ENCODE peak calls at places on chromosome 16, in six cellular contexts. R is pancreas, G is activated B cell treated with CpG ODN at 0.5 μM for 24 hours, I is OCI-LY7, P is A549, V is colonic mucosa. J is an unnamed sample.

GRCh38 chr16:11497851-11498289 is 88.8 kb downstream of the LITAF start:
- DNase-seq in I (no peak), R (no peak), V (no peak), P (peak; percentile 81), G (no peak), J (no peak)

GRCh38 chr16:68367034-68367433 is 56.2 kb downstream of the PRMT7 start:
- DNase-seq in G (no peak), R (no peak), V (peak; percentile 72), P (peak; percentile 52), I (peak; percentile 62), J (peak; percentile 3)

GRCh38 chr16:65975049-65975708 is 391.3 kb upstream of the CDH5 start:
- DNase-seq in R (no peak), V (no peak), P (peak; percentile 66), I (no peak), G (no peak), J (peak; percentile 25)

GRCh38 chr16:12771341-12771798 is 32.3 kb downstream of the CPPED1 start:
- DNase-seq in G (no peak), P (no peak), R (no peak), I (no peak), V (no peak), J (no peak)

GRCh38 chr16:81838794-81839193 is 59.7 kb downstream of the PLCG2 start:
- DNase-seq in G (no peak), R (no peak), I (peak; percentile 63), P (no peak), V (no peak), J (no peak)

GRCh38 chr16:14280541-14280940 is 209.4 kb downstream of the MRTFB start:
- DNase-seq in I (no peak), V (no peak), R (no peak), P (no peak), G (no peak), J (no peak)

GRCh38 chr16:56401482-56401881 is 23.9 kb downstream of the AMFR start:
- DNase-seq in P (peak; percentile 55), I (peak; percentile 19), V (no peak), R (no peak), G (no peak), J (no peak)

GRCh38 chr16:3810818-3811217 is 69.7 kb downstream of the CREBBP start:
- DNase-seq in R (no peak), I (no peak), G (no peak), P (no peak), V (no peak), J (no peak)

GRCh38 chr16:69351309-69352027 is at the start of gene TMED6:
- DNase-seq in I (no peak), P (no peak), V (peak; percentile 87), R (peak; percentile 82), G (no peak), J (no peak)

GRCh38 chr16:66273644-66274334 is 92.7 kb upstream of the CDH5 start:
- DNase-seq in G (no peak), V (no peak), P (peak; percentile 16), R (no peak), I (no peak), J (no peak)

GRCh38 chr16:82329504-82330192 is 159.6 kb upstream of the MPHOSPH6 start:
- DNase-seq in P (no peak), V (no peak), G (no peak), I (no peak), R (peak; percentile 62), J (no peak)

GRCh38 chr16:4664538-4665418 is 28.6 kb upstream of the NUDT16L1 start:
- DNase-seq in R (no peak), V (peak; percentile 87), G (no peak), P (peak; percentile 22), I (no peak), J (no peak)

GRCh38 chr16:31471875-31472558 is at the start of gene TGFB1I1:
- DNase-seq in V (peak; percentile 60), I (no peak), P (peak; percentile 50), G (no peak), R (no peak), J (peak; percentile 72)

GRCh38 chr16:54171855-54172537 is 114.6 kb downstream of the IRX3 start:
- DNase-seq in G (no peak), R (peak; percentile 54), V (no peak), I (no peak), P (no peak), J (peak; percentile 51)

GRCh38 chr16:81005644-81006471 is 827 bp downstream of the CMC2 start:
- DNase-seq in V (peak; percentile 83), I (no peak), P (peak; percentile 57), R (peak; percentile 78), G (no peak), J (no peak)

GRCh38 chr16:75653926-75654325 is 6.4 kb downstream of the TERF2IP start:
- DNase-seq in I (peak; percentile 16), P (no peak), R (no peak), V (no peak), G (no peak), J (peak; percentile 46)

GRCh38 chr16:56603589-56603988 is 4.8 kb upstream of the MT2A start:
- DNase-seq in P (peak; percentile 78), G (no peak), R (peak; percentile 27), V (peak; percentile 53), I (peak; percentile 32), J (no peak)

GRCh38 chr16:19898924-19899604 is 14.4 kb upstream of the GPRC5B start:
- DNase-seq in G (no peak), R (peak; percentile 26), P (peak; percentile 66), V (peak; percentile 55), I (peak; percentile 45), J (no peak)

GRCh38 chr16:67666538-67667433 is at the start of the genes C16orf86 and ENKD1:
- DNase-seq in P (peak; percentile 62), G (peak; percentile 77), R (peak; percentile 87), I (peak; percentile 89), V (peak; percentile 83), J (peak; percentile 25)

GRCh38 chr16:50841081-50841886 is 99.4 kb downstream of the CYLD start:
- DNase-seq in I (no peak), G (no peak), V (no peak), P (no peak), R (no peak), J (no peak)

GRCh38 chr16:50842013-50842505 is 100.2 kb downstream of the CYLD start:
- DNase-seq in G (no peak), P (no peak), V (no peak), I (no peak), R (no peak), J (no peak)

GRCh38 chr16:50838885-50839284 is 97.0 kb downstream of the CYLD start:
- DNase-seq in P (no peak), G (no peak), I (no peak), V (no peak), R (no peak), J (no peak)

GRCh38 chr16:50839356-50839755 is 97.5 kb downstream of the CYLD start:
- DNase-seq in I (no peak), R (no peak), G (no peak), P (no peak), V (no peak), J (no peak)

DNA sequence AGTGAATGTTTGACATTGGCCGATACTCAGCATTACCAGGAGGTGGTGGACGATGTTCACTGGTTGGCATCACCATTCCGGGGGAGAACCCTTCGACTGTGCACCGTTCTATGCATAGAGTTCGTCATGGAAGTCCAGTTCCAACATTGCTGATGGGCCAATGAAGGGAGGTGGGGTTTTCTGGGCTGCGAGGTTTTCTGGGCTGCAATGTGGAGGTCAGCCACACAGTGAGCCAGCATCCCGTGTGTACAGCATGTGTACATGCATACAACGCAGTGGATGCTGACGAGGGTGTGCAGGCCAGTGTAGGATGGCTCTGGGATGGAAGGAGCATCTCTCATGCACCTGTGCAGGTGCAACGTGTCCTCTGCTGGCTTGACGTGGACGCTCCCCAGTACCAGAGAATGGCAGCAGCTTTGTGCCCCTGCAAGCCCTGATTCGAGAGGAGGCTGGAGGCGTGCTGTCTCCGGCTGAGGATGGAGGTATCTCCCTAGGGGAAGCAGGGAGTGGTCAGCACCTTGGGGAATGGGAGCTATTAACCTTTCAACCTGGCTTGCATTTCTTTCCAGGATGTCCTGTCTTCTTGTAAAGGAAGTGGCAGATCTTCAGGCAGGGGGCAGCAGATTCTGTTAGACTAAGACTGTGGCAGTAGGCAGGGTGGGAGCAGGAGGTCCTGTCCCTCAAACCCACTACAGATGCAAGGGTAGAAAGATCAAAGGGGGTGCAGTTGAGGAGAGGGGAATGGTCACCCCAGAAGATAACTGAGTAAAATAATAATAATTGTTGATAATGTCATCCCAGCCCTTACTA is 98.2 kb downstream of the CYLD start:
- DNase-seq in R (no peak), V (no peak), P (no peak), I (no peak), G (no peak), J (no peak)
- TF ChIP-seq CTCF in R (no peak), V (no peak), P (no peak), I (peak; percentile 34), G (no peak), J (no peak)

DNA sequence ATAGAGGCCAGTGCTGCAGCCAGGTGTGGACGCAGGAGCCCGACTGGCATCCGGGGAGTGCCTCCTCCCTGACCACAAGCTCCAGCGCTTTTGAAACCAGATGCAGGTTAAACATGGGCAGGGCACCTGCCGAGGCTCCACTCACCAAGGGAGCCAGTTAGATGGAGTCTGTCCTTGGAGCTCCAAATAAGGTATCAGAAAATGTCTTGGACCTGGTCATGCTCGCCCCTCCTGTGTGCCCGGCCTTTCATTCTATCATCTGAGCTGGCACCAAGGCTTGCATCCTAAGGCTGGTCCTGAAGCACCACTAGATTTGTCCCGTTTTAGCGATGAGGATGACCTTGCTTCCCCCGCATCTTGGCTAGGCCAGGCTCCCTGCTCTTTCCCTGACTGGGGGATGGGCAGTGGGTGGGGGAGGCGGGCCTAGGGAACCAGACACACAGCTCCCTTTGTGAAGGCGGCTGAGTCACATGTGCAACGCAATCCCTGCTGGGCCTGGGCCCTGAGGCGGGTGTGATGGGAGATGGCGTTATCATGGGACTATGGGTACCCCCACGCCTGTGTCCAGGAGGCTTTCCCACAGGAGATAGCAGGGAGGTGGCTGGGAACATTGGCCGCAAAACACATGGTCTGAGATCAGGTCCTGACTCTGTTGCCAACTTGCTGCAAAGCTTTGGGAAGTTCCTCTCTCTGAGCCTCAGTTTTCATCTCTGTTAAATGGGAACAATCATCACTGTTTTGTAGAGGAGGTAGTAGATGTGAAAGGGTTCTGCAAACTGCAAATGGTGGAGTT is 5.0 kb upstream of the ADGRG1 start:
- DNase-seq in I (no peak), R (peak; percentile 69), P (peak; percentile 87), V (peak; percentile 73), G (no peak), J (no peak)
- TF ChIP-seq CTCF in I (no peak), R (no peak), P (no peak), V (no peak), G (no peak), J (no peak)

GRCh38 chr16:2278272-2278608 is 10.3 kb upstream of the RNPS1 start:
- DNase-seq in R (no peak), G (no peak), I (peak; percentile 34), V (no peak), P (no peak), J (no peak)
- TF ChIP-seq CTCF in R (no peak), G (no peak), I (peak; percentile 59), V (no peak), P (no peak), J (no peak)

DNA sequence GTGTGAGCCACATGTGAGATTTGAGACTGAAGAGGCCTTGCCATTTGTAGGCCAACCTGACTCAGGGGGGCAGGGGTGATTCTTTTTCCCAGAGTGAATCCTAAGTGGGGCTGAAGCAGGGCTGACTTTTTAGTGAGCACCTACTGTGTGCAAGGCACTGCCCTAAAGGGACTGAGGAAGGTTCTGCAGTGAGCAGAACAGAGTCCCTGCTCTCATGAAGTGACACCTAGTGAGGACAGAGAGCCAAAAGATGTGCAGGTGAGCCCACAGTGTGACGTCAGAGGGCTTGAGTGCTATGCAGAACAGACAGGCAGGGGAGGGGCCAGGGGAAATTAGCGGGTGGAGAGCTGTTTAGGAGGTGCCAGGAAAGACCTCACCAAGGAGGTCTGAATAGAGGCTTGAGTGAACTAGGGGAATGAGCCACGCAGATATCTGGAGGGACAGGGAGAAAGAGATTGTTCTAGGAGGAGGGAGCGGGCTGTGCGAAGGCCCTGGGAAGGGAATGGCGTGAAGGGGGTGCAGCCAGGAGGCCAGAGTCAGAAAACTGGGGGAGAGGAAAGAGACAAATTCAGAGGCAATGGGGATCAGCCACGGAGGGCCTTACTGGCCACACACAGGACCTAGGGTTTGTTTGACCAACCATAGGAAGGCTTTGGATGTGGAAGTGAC is 19.7 kb upstream of the IL21R start:
- DNase-seq in I (peak; percentile 39), R (no peak), G (no peak), V (no peak), P (no peak), J (no peak)
- TF ChIP-seq CTCF in I (no peak), R (no peak), G (no peak), V (no peak), P (no peak), J (no peak)